ENCODE peak calls at places on chromosomes 3 and 15, in six cellular contexts. One of them, this sample, is unnamed. For H3K4me1 and H3K36me3, the result is how much of the 10 kb centered on the place peaks cover.

GRCh38 chr3:176514297-176514696 is 683.0 kb downstream of the TBL1XR1 start:
- DNase-seq in left ventricle myocardium inferior: no peak
- DNase-seq in heart left ventricle: no peak
- DNase-seq in cardiac muscle cell: peak
- DNase-seq in body of pancreas: no peak
- DNase-seq in thoracic aorta: no peak
- DNase-seq in this sample: peak

GRCh38 chr15:64507293-64507802 is 47.0 kb downstream of the ZNF609 start:
- DNase-seq in heart left ventricle: peak
- DNase-seq in body of pancreas: peak
- DNase-seq in thoracic aorta: peak
- DNase-seq in cardiac muscle cell: peak
- DNase-seq in left ventricle myocardium inferior: peak
- DNase-seq in this sample: peak

GRCh38 chr3:106560451-106560966 is 691.7 kb upstream of the CBLB start:
- DNase-seq in body of pancreas: no peak
- DNase-seq in heart left ventricle: no peak
- DNase-seq in cardiac muscle cell: peak
- DNase-seq in left ventricle myocardium inferior: no peak
- DNase-seq in thoracic aorta: no peak
- DNase-seq in this sample: no peak

GRCh38 chr15:32743411-32744145 is 25.8 kb downstream of the GREM1 start:
- DNase-seq in body of pancreas: no peak
- DNase-seq in thoracic aorta: no peak
- DNase-seq in left ventricle myocardium inferior: no peak
- DNase-seq in cardiac muscle cell: peak
- DNase-seq in heart left ventricle: no peak
- DNase-seq in this sample: no peak

GRCh38 chr15:74504418-74504817 is 36.6 kb upstream of the ARID3B start:
- DNase-seq in thoracic aorta: no peak
- DNase-seq in heart left ventricle: no peak
- DNase-seq in body of pancreas: no peak
- DNase-seq in left ventricle myocardium inferior: no peak
- DNase-seq in cardiac muscle cell: no peak
- DNase-seq in this sample: no peak

GRCh38 chr3:153513236-153513635 is 351.2 kb downstream of the RAP2B start:
- DNase-seq in left ventricle myocardium inferior: no peak
- DNase-seq in cardiac muscle cell: peak
- DNase-seq in heart left ventricle: no peak
- DNase-seq in thoracic aorta: no peak
- DNase-seq in body of pancreas: no peak
- DNase-seq in this sample: no peak

GRCh38 chr3:66520716-66521115 is 19.9 kb upstream of the LRIG1 start:
- DNase-seq in body of pancreas: no peak
- DNase-seq in cardiac muscle cell: peak
- DNase-seq in thoracic aorta: no peak
- DNase-seq in heart left ventricle: no peak
- DNase-seq in left ventricle myocardium inferior: no peak
- DNase-seq in this sample: no peak

GRCh38 chr15:79431636-79432344 is at the start of gene MINAR1:
- DNase-seq in thoracic aorta: no peak
- DNase-seq in body of pancreas: peak
- DNase-seq in heart left ventricle: peak
- DNase-seq in cardiac muscle cell: peak
- DNase-seq in left ventricle myocardium inferior: no peak
- DNase-seq in this sample: peak

GRCh38 chr3:141241248-141242034 is 9.8 kb downstream of the PXYLP1 start:
- DNase-seq in cardiac muscle cell: peak
- DNase-seq in thoracic aorta: peak
- DNase-seq in left ventricle myocardium inferior: peak
- DNase-seq in body of pancreas: no peak
- DNase-seq in heart left ventricle: no peak
- DNase-seq in this sample: no peak

DNA sequence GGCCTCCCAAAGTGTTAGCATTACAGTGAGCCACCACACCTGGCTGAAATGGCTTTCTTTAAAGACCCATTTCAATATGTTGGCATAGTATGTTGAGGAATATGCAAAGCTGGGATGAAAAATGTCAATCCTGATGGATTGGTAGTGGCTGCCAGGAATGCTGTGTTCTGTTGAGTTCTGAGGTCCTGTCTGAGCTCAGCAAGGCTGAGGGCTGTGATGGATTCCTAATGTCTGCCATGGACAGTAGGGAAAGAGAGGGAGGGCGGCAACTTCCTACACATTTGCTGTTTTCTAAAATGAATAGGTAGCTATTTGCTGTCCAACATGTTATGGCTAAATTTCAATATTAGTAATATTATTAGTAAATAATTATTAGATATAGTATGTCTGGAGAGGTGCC is 8.2 kb downstream of the RAB8B start:
- DNase-seq in thoracic aorta: no peak
- DNase-seq in cardiac muscle cell: no peak
- DNase-seq in left ventricle myocardium inferior: no peak
- DNase-seq in heart left ventricle: no peak
- DNase-seq in body of pancreas: no peak
- DNase-seq in this sample: no peak
- H3K4me1 ChIP-seq in thoracic aorta: half or more
- H3K4me1 ChIP-seq in cardiac muscle cell: under half
- H3K4me1 ChIP-seq in left ventricle myocardium inferior: half or more
- H3K4me1 ChIP-seq in heart left ventricle: under half
- H3K4me1 ChIP-seq in body of pancreas: under half
- H3K4me1 ChIP-seq in this sample: under half

GRCh38 chr3:28335246-28335645 is 13.3 kb upstream of the ZCWPW2 start:
- DNase-seq in heart left ventricle: no peak
- DNase-seq in body of pancreas: no peak
- DNase-seq in left ventricle myocardium inferior: no peak
- DNase-seq in cardiac muscle cell: no peak
- DNase-seq in thoracic aorta: no peak
- DNase-seq in this sample: no peak

DNA sequence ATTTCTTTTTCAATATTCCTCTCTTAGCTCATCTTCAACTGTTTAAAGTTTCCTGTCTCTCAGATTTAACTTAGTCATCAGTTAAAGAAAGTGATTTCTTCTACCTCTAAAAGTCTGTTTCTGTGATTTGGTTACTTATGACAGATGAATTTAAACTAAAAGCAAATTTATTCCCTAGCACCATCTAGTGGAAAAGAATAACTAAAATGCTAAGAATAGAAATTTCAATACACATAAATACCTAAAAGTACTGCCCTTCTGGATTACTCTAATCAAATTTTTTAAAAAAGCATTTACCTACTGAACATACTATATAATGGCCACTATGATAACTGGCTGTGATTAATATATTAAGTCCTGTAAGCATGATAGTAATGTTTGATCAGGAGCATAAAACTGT is 14.0 kb upstream of the ZCWPW2 start:
- DNase-seq in heart left ventricle: no peak
- DNase-seq in cardiac muscle cell: peak
- DNase-seq in left ventricle myocardium inferior: no peak
- DNase-seq in body of pancreas: no peak
- DNase-seq in thoracic aorta: no peak
- DNase-seq in this sample: no peak
- TF ChIP-seq CTCF in heart left ventricle: peak
- TF ChIP-seq CTCF in cardiac muscle cell: peak
- TF ChIP-seq CTCF in left ventricle myocardium inferior: peak
- TF ChIP-seq CTCF in body of pancreas: no peak
- TF ChIP-seq CTCF in thoracic aorta: no peak
- TF ChIP-seq CTCF in this sample: no peak

GRCh38 chr3:52400275-52400793 is 44.6 kb downstream of the SEMA3G start:
- DNase-seq in body of pancreas: no peak
- DNase-seq in thoracic aorta: no peak
- DNase-seq in left ventricle myocardium inferior: peak
- DNase-seq in heart left ventricle: no peak
- DNase-seq in cardiac muscle cell: no peak
- DNase-seq in this sample: no peak

GRCh38 chr3:52402101-52402521 is 42.8 kb downstream of the SEMA3G start:
- DNase-seq in left ventricle myocardium inferior: peak
- DNase-seq in thoracic aorta: no peak
- DNase-seq in heart left ventricle: no peak
- DNase-seq in cardiac muscle cell: no peak
- DNase-seq in body of pancreas: no peak
- DNase-seq in this sample: no peak

GRCh38 chr3:52401551-52401950 is 43.4 kb downstream of the SEMA3G start:
- DNase-seq in left ventricle myocardium inferior: peak
- DNase-seq in body of pancreas: no peak
- DNase-seq in heart left ventricle: peak
- DNase-seq in thoracic aorta: no peak
- DNase-seq in cardiac muscle cell: no peak
- DNase-seq in this sample: no peak

GRCh38 chr3:52399593-52399992 is 45.3 kb downstream of the SEMA3G start:
- DNase-seq in left ventricle myocardium inferior: peak
- DNase-seq in heart left ventricle: no peak
- DNase-seq in thoracic aorta: no peak
- DNase-seq in cardiac muscle cell: no peak
- DNase-seq in body of pancreas: no peak
- DNase-seq in this sample: no peak

DNA sequence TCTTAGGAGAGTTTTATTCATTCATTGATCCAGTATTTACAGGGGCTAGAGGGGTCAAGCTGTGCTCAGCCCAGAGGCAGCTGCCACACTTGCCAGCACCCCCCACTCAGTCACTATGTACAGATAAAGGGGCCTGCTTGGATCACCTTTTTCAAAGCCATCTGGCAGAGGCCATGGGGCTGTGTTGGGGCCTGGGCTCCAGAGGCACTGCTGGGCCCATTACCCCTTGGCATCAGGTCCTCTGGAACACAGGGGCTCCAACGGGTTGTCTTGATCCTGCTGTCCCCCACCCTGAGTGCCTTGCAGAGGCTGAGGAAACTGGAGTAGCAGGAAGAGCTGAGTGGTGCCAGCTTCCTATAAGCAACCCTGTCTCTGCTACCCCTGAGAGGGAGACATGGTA is 43.9 kb downstream of the SEMA3G start:
- DNase-seq in body of pancreas: no peak
- DNase-seq in thoracic aorta: no peak
- DNase-seq in left ventricle myocardium inferior: peak
- DNase-seq in cardiac muscle cell: no peak
- DNase-seq in heart left ventricle: no peak
- DNase-seq in this sample: no peak
- H3K36me3 ChIP-seq in body of pancreas: under half
- H3K36me3 ChIP-seq in thoracic aorta: half or more
- H3K36me3 ChIP-seq in left ventricle myocardium inferior: half or more
- H3K36me3 ChIP-seq in cardiac muscle cell: under half
- H3K36me3 ChIP-seq in heart left ventricle: under half
- H3K36me3 ChIP-seq in this sample: under half

DNA sequence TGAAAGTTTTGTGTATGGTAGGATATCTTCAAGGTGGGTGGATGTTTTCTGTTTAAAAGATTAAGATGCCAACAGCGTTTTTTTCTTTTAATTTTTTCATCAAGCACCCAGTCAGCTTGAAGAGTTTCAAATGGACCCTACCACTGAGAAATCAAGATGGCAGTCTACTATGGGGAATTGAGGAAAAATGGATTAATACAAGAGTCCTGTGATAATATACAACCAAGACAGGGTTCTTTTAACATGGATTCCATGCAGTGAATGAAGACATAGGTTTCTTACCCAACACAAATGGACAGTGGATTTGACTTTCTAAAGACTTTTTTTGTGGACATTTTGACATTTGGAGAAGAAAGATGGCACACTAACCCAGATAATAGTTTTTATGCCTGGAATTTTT is 2.5 kb upstream of the CHD2 start:
- DNase-seq in body of pancreas: no peak
- DNase-seq in heart left ventricle: no peak
- DNase-seq in thoracic aorta: no peak
- DNase-seq in cardiac muscle cell: no peak
- DNase-seq in left ventricle myocardium inferior: no peak
- DNase-seq in this sample: no peak
- H3K4me1 ChIP-seq in body of pancreas: half or more
- H3K4me1 ChIP-seq in heart left ventricle: under half
- H3K4me1 ChIP-seq in thoracic aorta: half or more
- H3K4me1 ChIP-seq in cardiac muscle cell: under half
- H3K4me1 ChIP-seq in left ventricle myocardium inferior: half or more
- H3K4me1 ChIP-seq in this sample: under half

GRCh38 chr3:186717039-186717457 is at the start of gene KNG1:
- DNase-seq in heart left ventricle: no peak
- DNase-seq in left ventricle myocardium inferior: no peak
- DNase-seq in cardiac muscle cell: no peak
- DNase-seq in thoracic aorta: no peak
- DNase-seq in body of pancreas: no peak
- DNase-seq in this sample: no peak

GRCh38 chr3:186724911-186725310 is 7.8 kb downstream of the KNG1 start:
- DNase-seq in thoracic aorta: no peak
- DNase-seq in cardiac muscle cell: no peak
- DNase-seq in body of pancreas: no peak
- DNase-seq in left ventricle myocardium inferior: no peak
- DNase-seq in heart left ventricle: no peak
- DNase-seq in this sample: no peak

GRCh38 chr3:186719945-186720739 is 3.0 kb downstream of the KNG1 start:
- DNase-seq in cardiac muscle cell: peak
- DNase-seq in left ventricle myocardium inferior: no peak
- DNase-seq in heart left ventricle: no peak
- DNase-seq in thoracic aorta: no peak
- DNase-seq in body of pancreas: no peak
- DNase-seq in this sample: peak

GRCh38 chr3:186722457-186722856 is 5.3 kb downstream of the KNG1 start:
- DNase-seq in thoracic aorta: no peak
- DNase-seq in body of pancreas: no peak
- DNase-seq in heart left ventricle: no peak
- DNase-seq in left ventricle myocardium inferior: no peak
- DNase-seq in cardiac muscle cell: peak
- DNase-seq in this sample: peak
- TF ChIP-seq CTCF in thoracic aorta: no peak
- TF ChIP-seq CTCF in body of pancreas: no peak
- TF ChIP-seq CTCF in heart left ventricle: no peak
- TF ChIP-seq CTCF in left ventricle myocardium inferior: peak
- TF ChIP-seq CTCF in cardiac muscle cell: peak
- TF ChIP-seq CTCF in this sample: peak